ENCODE peak calls at places on chromosome 15, in nine cellular contexts. Z, V, H, F, L, K, N, I and D are unnamed samples.

GRCh38 chr15:85624241-85624855 is 170.4 kb downstream of the KLHL25 start:
- ATAC-seq in Z (no peak), V (peak; percentile 44), H (no peak), F (peak; percentile 10), L (no peak), K (no peak), N (no peak), I (peak; percentile 45), D (no peak)

GRCh38 chr15:66941791-66942190 is 123.6 kb upstream of the SMAD3 start:
- ATAC-seq in Z (no peak), V (peak; percentile 24), H (no peak), F (no peak), L (no peak), K (no peak), N (no peak), I (no peak), D (no peak)

GRCh38 chr15:41865490-41866055 is 26.9 kb downstream of the PLA2G4B start:
- ATAC-seq in Z (no peak), V (no peak), H (no peak), F (no peak), L (no peak), K (no peak), N (no peak), I (no peak), D (no peak)

GRCh38 chr15:50816191-50816590 is 50.7 kb upstream of the SPPL2A start:
- ATAC-seq in Z (no peak), V (no peak), H (no peak), F (peak; percentile 88), L (no peak), K (no peak), N (no peak), I (no peak), D (no peak)

GRCh38 chr15:86591994-86592746 is 512.5 kb downstream of the AGBL1 start:
- ATAC-seq in Z (no peak), V (peak; percentile 89), H (no peak), F (no peak), L (no peak), K (no peak), N (no peak), I (no peak), D (no peak)

GRCh38 chr15:74955796-74956647 is 550 bp downstream of the RPP25 start:
- ATAC-seq in Z (peak; percentile 68), V (peak; percentile 78), H (peak; percentile 69), F (peak; percentile 66), L (peak; percentile 62), K (peak; percentile 73), N (peak; percentile 66), I (peak; percentile 51), D (peak; percentile 74)

GRCh38 chr15:68524753-68525584 is 53.8 kb upstream of the CORO2B start:
- ATAC-seq in Z (peak; percentile 45), V (no peak), H (no peak), F (peak; percentile 38), L (no peak), K (no peak), N (no peak), I (no peak), D (no peak)

GRCh38 chr15:75620776-75621536 is 4.6 kb downstream of the SNUPN start:
- ATAC-seq in Z (no peak), V (peak; percentile 55), H (no peak), F (peak; percentile 62), L (no peak), K (no peak), N (no peak), I (no peak), D (no peak)

GRCh38 chr15:60554494-60554893 is 75.6 kb upstream of the ICE2 start:
- ATAC-seq in Z (no peak), V (no peak), H (no peak), F (no peak), L (no peak), K (no peak), N (no peak), I (no peak), D (no peak)

GRCh38 chr15:52445553-52445952 is 83.1 kb downstream of the MYO5A start:
- ATAC-seq in Z (no peak), V (peak; percentile 64), H (no peak), F (no peak), L (no peak), K (no peak), N (no peak), I (no peak), D (no peak)

GRCh38 chr15:70166506-70167087 is 68.9 kb upstream of the TLE3 start:
- ATAC-seq in Z (no peak), V (no peak), H (no peak), F (no peak), L (no peak), K (no peak), N (no peak), I (no peak), D (no peak)

GRCh38 chr15:100021653-100022052 is 288.4 kb upstream of the LYSMD4 start:
- ATAC-seq in Z (no peak), V (peak; percentile 61), H (no peak), F (no peak), L (no peak), K (no peak), N (no peak), I (no peak), D (no peak)

GRCh38 chr15:89143503-89144162 is 55.4 kb downstream of the ABHD2 start:
- ATAC-seq in Z (peak; percentile 66), V (peak; percentile 38), H (peak; percentile 94), F (peak; percentile 32), L (peak; percentile 88), K (peak; percentile 66), N (no peak), I (peak; percentile 81), D (no peak)

GRCh38 chr15:101105059-101105851 is 146.6 kb downstream of the CHSY1 start:
- ATAC-seq in Z (no peak), V (peak; percentile 64), H (no peak), F (no peak), L (no peak), K (no peak), N (no peak), I (no peak), D (no peak)

GRCh38 chr15:100602822-100603393 is 519 bp downstream of the ASB7 start:
- ATAC-seq in Z (peak; percentile 78), V (no peak), H (peak; percentile 66), F (peak; percentile 1), L (peak; percentile 11), K (no peak), N (peak; percentile 20), I (peak; percentile 46), D (peak; percentile 62)

GRCh38 chr15:41692049-41692448 is 31.8 kb downstream of the MGA start:
- ATAC-seq in Z (no peak), V (peak; percentile 74), H (no peak), F (no peak), L (no peak), K (no peak), N (no peak), I (no peak), D (no peak)

GRCh38 chr15:70141376-70142071 is 43.8 kb upstream of the TLE3 start:
- ATAC-seq in Z (peak; percentile 45), V (peak; percentile 15), H (peak; percentile 14), F (peak; percentile 55), L (peak; percentile 23), K (no peak), N (no peak), I (no peak), D (peak; percentile 6)

GRCh38 chr15:58505581-58505980 is 73.8 kb downstream of the LIPC start:
- ATAC-seq in Z (no peak), V (peak; percentile 18), H (no peak), F (no peak), L (no peak), K (no peak), N (no peak), I (no peak), D (no peak)

GRCh38 chr15:101059381-101060341 is 140.5 kb downstream of the LRRK1 start:
- ATAC-seq in Z (no peak), V (no peak), H (no peak), F (no peak), L (no peak), K (no peak), N (no peak), I (no peak), D (no peak)

GRCh38 chr15:100779331-100780207 is 100.1 kb upstream of the ALDH1A3 start:
- ATAC-seq in Z (no peak), V (no peak), H (no peak), F (no peak), L (no peak), K (no peak), N (no peak), I (no peak), D (no peak)

GRCh38 chr15:99504071-99504822 is 61.5 kb upstream of the MEF2A start:
- ATAC-seq in Z (peak; percentile 61), V (no peak), H (peak; percentile 73), F (no peak), L (no peak), K (no peak), N (peak; percentile 56), I (peak; percentile 10), D (peak; percentile 71)

GRCh38 chr15:81948751-81949150 is 97.1 kb downstream of the MEX3B start:
- ATAC-seq in Z (peak; percentile 78), V (no peak), H (no peak), F (no peak), L (no peak), K (no peak), N (peak; percentile 21), I (no peak), D (peak; percentile 74)

GRCh38 chr15:98724017-98724416 is 75.7 kb downstream of the IGF1R start:
- ATAC-seq in Z (no peak), V (no peak), H (no peak), F (no peak), L (no peak), K (no peak), N (no peak), I (no peak), D (no peak)

GRCh38 chr15:31344266-31344665 is 17.6 kb downstream of the KLF13 start:
- ATAC-seq in Z (no peak), V (peak; percentile 34), H (no peak), F (no peak), L (no peak), K (no peak), N (no peak), I (no peak), D (no peak)